ENCODE peak calls at places on chromosomes 7 and 10, in ten cellular contexts. D is brain microvascular endothelial cell, P is BJ, E is thoracic aorta, L is breast epithelium, R is cardiac muscle cell, K is astrocyte of the spinal cord, M is AG04450, N is right atrium auricular region, Z is GM20000. W is an unnamed sample.

GRCh38 chr10:52609071-52609470 is 163.5 kb downstream of the MBL2 start:
- DNase-seq in D (no peak), E (no peak), R (no peak), P (no peak), M (no peak), N (no peak), K (no peak), Z (no peak), L (no peak), W (no peak)

GRCh38 chr10:14156101-14156500 is 174.6 kb downstream of the FRMD4A start:
- DNase-seq in E (no peak), M (no peak), L (no peak), N (no peak), Z (no peak), R (no peak), D (no peak), P (no peak), K (no peak), W (no peak)

GRCh38 chr10:14466256-14466655 is 135.5 kb upstream of the FRMD4A start:
- DNase-seq in K (peak), E (no peak), P (no peak), Z (no peak), N (no peak), M (no peak), R (no peak), D (peak), L (no peak), W (no peak)

GRCh38 chr7:29593458-29593857 is 29.8 kb downstream of the PRR15 start:
- DNase-seq in N (no peak), P (no peak), M (no peak), R (no peak), L (no peak), E (no peak), D (no peak), Z (no peak), K (no peak), W (no peak)

GRCh38 chr7:14197280-14197679 is 207.8 kb upstream of the ETV1 start:
- DNase-seq in K (peak), Z (no peak), P (no peak), N (no peak), R (peak), D (peak), L (no peak), E (no peak), M (no peak), W (no peak)

GRCh38 chr7:156703209-156703608 is 62.6 kb downstream of the RNF32 start:
- DNase-seq in Z (no peak), M (no peak), K (no peak), E (no peak), N (no peak), R (no peak), P (no peak), L (no peak), D (no peak), W (no peak)

GRCh38 chr7:931871-932650 is 22.4 kb downstream of the ADAP1 start:
- DNase-seq in P (no peak), R (no peak), M (no peak), K (no peak), N (no peak), Z (no peak), L (no peak), E (no peak), D (no peak), W (no peak)

GRCh38 chr10:71262027-71262426 is 49.7 kb downstream of the UNC5B start:
- DNase-seq in M (no peak), D (no peak), Z (no peak), L (no peak), E (no peak), P (no peak), R (no peak), K (no peak), N (no peak), W (peak)

GRCh38 chr7:91288208-91288824 is 24.1 kb downstream of the FZD1 start:
- DNase-seq in P (no peak), K (no peak), M (no peak), D (peak), R (peak), Z (no peak), N (no peak), E (no peak), L (no peak), W (no peak)

GRCh38 chr10:88461426-88461825 is 121.7 kb downstream of the RNLS start:
- DNase-seq in E (no peak), M (no peak), L (no peak), K (no peak), P (no peak), N (no peak), Z (no peak), D (no peak), R (no peak), W (no peak)

GRCh38 chr7:48180981-48181380 is 9.7 kb downstream of the ABCA13 start:
- DNase-seq in K (peak), Z (no peak), D (peak), M (no peak), P (peak), E (no peak), N (no peak), R (no peak), L (no peak), W (no peak)

GRCh38 chr7:150405584-150406310 is 26.6 kb downstream of the ZNF775 start:
- DNase-seq in Z (peak), N (no peak), M (no peak), E (no peak), P (no peak), K (no peak), D (peak), R (no peak), L (no peak), W (peak)

GRCh38 chr7:151091431-151091830 is 5.2 kb downstream of the AGAP3 start:
- DNase-seq in M (no peak), L (no peak), N (no peak), E (no peak), Z (no peak), R (no peak), D (no peak), K (no peak), P (no peak), W (no peak)

GRCh38 chr7:55162476-55162875 is 143.7 kb downstream of the EGFR start:
- DNase-seq in N (no peak), Z (no peak), K (no peak), R (no peak), D (no peak), M (no peak), E (no peak), P (no peak), L (no peak), W (no peak)

GRCh38 chr10:16964571-16965241 is 147.5 kb upstream of the RSU1 start:
- DNase-seq in D (no peak), L (no peak), Z (no peak), K (no peak), P (no peak), M (no peak), R (peak), E (no peak), N (no peak), W (no peak)

GRCh38 chr10:132570265-132570664 is 32.7 kb downstream of the INPP5A start:
- DNase-seq in M (no peak), L (no peak), N (no peak), Z (no peak), K (no peak), D (no peak), P (no peak), E (no peak), R (no peak), W (no peak)

GRCh38 chr7:47228386-47229014 is 353.4 kb downstream of the TNS3 start:
- DNase-seq in D (no peak), L (no peak), Z (no peak), K (no peak), M (no peak), N (no peak), P (no peak), E (no peak), R (no peak), W (no peak)

GRCh38 chr10:23031318-23031717 is 64.1 kb upstream of the MSRB2 start:
- DNase-seq in K (no peak), L (no peak), N (no peak), P (no peak), D (no peak), Z (no peak), R (no peak), M (no peak), E (no peak), W (no peak)

GRCh38 chr10:130416334-130416950 is 280.3 kb downstream of the GLRX3 start:
- DNase-seq in Z (no peak), R (no peak), D (no peak), K (no peak), L (no peak), N (no peak), E (no peak), P (no peak), M (no peak), W (no peak)

GRCh38 chr7:99128076-99128950 is 15.6 kb downstream of the SMURF1 start:
- DNase-seq in N (no peak), R (no peak), M (no peak), D (peak), L (no peak), K (no peak), P (no peak), E (no peak), Z (no peak), W (no peak)

GRCh38 chr10:17479015-17479615 is 24.7 kb upstream of the ST8SIA6 start:
- DNase-seq in K (no peak), N (no peak), L (no peak), R (no peak), D (no peak), Z (no peak), E (no peak), P (peak), M (no peak), W (peak)

GRCh38 chr10:21617267-21617666 is 83.2 kb downstream of the MLLT10 start:
- DNase-seq in L (no peak), P (no peak), D (no peak), M (no peak), E (no peak), N (no peak), Z (no peak), R (peak), K (no peak), W (no peak)

GRCh38 chr7:26551740-26552139 is 260.1 kb downstream of the SNX10 start:
- DNase-seq in L (no peak), E (no peak), R (no peak), N (no peak), M (no peak), K (no peak), D (no peak), Z (no peak), P (no peak), W (no peak)

GRCh38 chr10:22629843-22630228 is 84.5 kb downstream of the PIP4K2A start:
- DNase-seq in K (no peak), L (no peak), D (no peak), M (no peak), R (no peak), P (no peak), N (no peak), E (no peak), Z (no peak), W (no peak)

GRCh38 chr7:27917119-27917518 is 177.2 kb downstream of the TAX1BP1 start:
- DNase-seq in R (no peak), D (no peak), Z (no peak), M (no peak), N (no peak), E (no peak), P (no peak), L (no peak), K (no peak), W (no peak)

GRCh38 chr10:33638401-33638800 is 303.9 kb upstream of the NRP1 start:
- DNase-seq in N (no peak), D (no peak), M (no peak), K (no peak), E (no peak), L (no peak), P (no peak), Z (no peak), R (no peak), W (no peak)

GRCh38 chr10:17022898-17023297 is 106.7 kb downstream of the CUBN start:
- DNase-seq in N (no peak), D (no peak), L (no peak), K (no peak), P (no peak), M (no peak), R (peak), Z (no peak), E (no peak), W (no peak)

GRCh38 chr10:46523119-46523880 is 33.2 kb downstream of the GPRIN2 start:
- DNase-seq in M (no peak), Z (no peak), K (no peak), R (peak), E (peak), P (no peak), D (no peak), N (no peak), L (peak), W (peak)

GRCh38 chr10:121694966-121695340 is 96.7 kb upstream of the FGFR2 start:
- DNase-seq in R (no peak), P (no peak), Z (no peak), N (no peak), L (no peak), D (no peak), M (no peak), K (no peak), E (no peak), W (no peak)

GRCh38 chr7:92244803-92245486 is 769 bp downstream of the KRIT1 start:
- DNase-seq in N (no peak), M (no peak), P (no peak), K (peak), E (no peak), R (peak), L (no peak), Z (no peak), D (no peak), W (no peak)

GRCh38 chr10:114634607-114634974 is 23.5 kb downstream of the ABLIM1 start:
- DNase-seq in K (peak), P (peak), L (peak), D (peak), E (peak), Z (no peak), R (peak), N (peak), M (peak), W (peak)

GRCh38 chr7:48088559-48089414 is at the start of gene UPP1:
- DNase-seq in E (peak), M (peak), L (peak), Z (peak), D (peak), K (peak), P (peak), N (peak), R (peak), W (peak)

GRCh38 chr10:31318382-31318853 is 598 bp upstream of the ZEB1 start:
- DNase-seq in M (no peak), K (no peak), L (no peak), E (peak), R (peak), Z (peak), P (no peak), N (peak), D (peak), W (peak)

GRCh38 chr10:49457686-49458085 is 61.8 kb upstream of the DRGX start:
- DNase-seq in M (no peak), D (no peak), E (no peak), K (no peak), P (no peak), N (no peak), Z (no peak), R (no peak), L (no peak), W (no peak)

GRCh38 chr10:76885815-76886214 is 751.8 kb downstream of the KCNMA1 start:
- DNase-seq in K (no peak), D (no peak), L (no peak), R (no peak), P (no peak), M (no peak), N (no peak), Z (no peak), E (no peak), W (no peak)

GRCh38 chr10:61760943-61761824 is 98.5 kb downstream of the CABCOCO1 start:
- DNase-seq in D (peak), N (no peak), M (peak), Z (no peak), K (peak), R (peak), E (no peak), L (no peak), P (peak), W (no peak)

GRCh38 chr7:11959121-11959520 is 127.1 kb upstream of the THSD7A start:
- DNase-seq in M (no peak), Z (no peak), D (no peak), K (no peak), L (no peak), R (no peak), E (no peak), N (no peak), P (no peak), W (no peak)

GRCh38 chr7:11960621-11961020 is 128.6 kb upstream of the THSD7A start:
- DNase-seq in D (no peak), Z (no peak), K (no peak), M (no peak), R (no peak), L (no peak), E (no peak), P (no peak), N (no peak), W (no peak)
- TF ChIP-seq CTCF in D (no peak), Z (no peak), K (no peak), M (no peak), R (no peak), L (no peak), E (no peak), P (no peak), N (no peak), W (no peak)

DNA sequence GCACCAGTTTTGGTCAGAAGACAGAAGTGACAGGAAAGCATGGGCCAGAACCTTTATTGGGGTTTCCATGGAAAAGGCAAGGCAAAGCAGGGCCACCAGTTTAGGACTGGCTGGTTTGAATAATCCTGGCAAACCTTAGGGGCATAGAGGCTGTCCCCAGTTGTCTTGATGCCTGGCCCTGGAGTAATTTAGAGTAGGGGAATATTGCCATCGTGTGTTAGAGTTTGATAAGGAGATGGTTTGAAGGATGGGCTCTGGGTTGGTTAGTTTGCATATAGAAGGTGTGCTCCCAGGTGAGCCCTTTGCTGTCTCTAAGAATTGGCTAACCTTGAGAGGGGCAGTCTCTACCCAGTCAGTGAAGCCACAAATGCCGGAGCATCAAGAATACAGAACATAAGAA is 79.6 kb downstream of the ZNF777 start:
- DNase-seq in K (no peak), E (no peak), M (no peak), P (no peak), L (no peak), D (no peak), R (no peak), N (no peak), Z (no peak), W (no peak)
- TF ChIP-seq CTCF in K (no peak), E (no peak), M (no peak), P (no peak), L (no peak), D (no peak), R (no peak), N (no peak), Z (no peak), W (no peak)

GRCh38 chr7:142668495-142668894 is 80.8 kb upstream of the PRSS1 start:
- DNase-seq in L (no peak), M (no peak), Z (no peak), P (no peak), N (no peak), K (no peak), D (no peak), R (no peak), E (no peak), W (no peak)
- TF ChIP-seq CTCF in L (no peak), M (no peak), Z (no peak), P (no peak), N (no peak), K (no peak), D (no peak), R (no peak), E (no peak), W (no peak)

GRCh38 chr7:130732980-130733865 is 784 bp downstream of the KLF14 start:
- DNase-seq in Z (peak), M (no peak), N (no peak), P (no peak), R (no peak), E (no peak), D (no peak), L (no peak), K (no peak), W (peak)
- TF ChIP-seq CTCF in Z (no peak), M (no peak), N (no peak), P (no peak), R (no peak), E (no peak), D (no peak), L (no peak), K (no peak), W (no peak)

DNA sequence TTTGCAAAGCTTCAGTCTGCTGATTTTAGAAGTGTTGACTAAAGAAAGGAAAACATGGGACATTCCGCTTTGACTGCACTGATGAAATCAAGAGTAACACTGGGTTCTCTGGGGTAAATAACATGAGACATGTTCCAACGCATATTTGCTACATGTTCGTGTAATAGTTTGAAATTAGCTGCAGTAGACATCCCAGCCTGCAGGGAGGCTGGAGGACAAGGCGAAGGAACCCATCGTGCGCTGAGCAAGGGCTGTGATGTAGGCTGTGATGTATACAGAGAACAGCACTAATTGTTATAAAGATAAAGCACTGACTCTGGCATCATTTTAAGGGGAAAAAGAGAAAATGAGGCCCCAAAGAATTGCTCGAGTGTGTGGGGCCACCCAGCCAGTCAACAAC is 40.3 kb downstream of the SFMBT2 start:
- DNase-seq in R (no peak), P (no peak), L (no peak), D (no peak), M (no peak), Z (no peak), N (no peak), K (no peak), E (no peak), W (no peak)
- TF ChIP-seq CTCF in R (no peak), P (no peak), L (no peak), D (no peak), M (no peak), Z (no peak), N (no peak), K (no peak), E (no peak), W (no peak)

W was measured in osteoblast.